ENCODE peak calls at places on chromosomes 13 and 19, in ten cellular contexts. S is GM12865, D is GM23338, V is tibial artery, X is right lobe of liver, C is left ventricle myocardium inferior, H is fibroblast of pulmonary artery, G is A673, M is A549, A is retinal pigment epithelial cell. R is an unnamed sample.

GRCh38 chr19:14433454-14434156 is 499 bp downstream of the PKN1 start:
- DNase-seq in V (no peak), G (no peak), C (no peak), X (no peak), M (no peak), S (no peak), H (no peak), D (peak; percentile 55), A (no peak), R (no peak)

GRCh38 chr13:111915104-111915551 is 151.8 kb upstream of the SOX1 start:
- DNase-seq in D (no peak), A (no peak), S (no peak), V (peak; percentile 52), C (no peak), G (no peak), M (no peak), H (no peak), X (no peak), R (no peak)

GRCh38 chr19:13060964-13061927 is 41.4 kb downstream of the LYL1 start:
- DNase-seq in A (no peak), S (peak; percentile 71), V (peak; percentile 92), M (peak; percentile 68), D (peak; percentile 95), C (peak; percentile 89), H (peak; percentile 78), X (peak; percentile 85), G (peak; percentile 85), R (peak; percentile 64)

GRCh38 chr13:41648314-41648935 is 191.1 kb downstream of the RGCC start:
- DNase-seq in S (no peak), V (no peak), G (no peak), A (peak; percentile 86), D (peak; percentile 33), M (peak; percentile 82), H (peak; percentile 86), X (no peak), C (no peak), R (no peak)

GRCh38 chr13:104571161-104571889 is 1505.1 kb upstream of the SLC10A2 start:
- DNase-seq in X (no peak), M (peak; percentile 42), G (peak; percentile 48), C (no peak), V (peak; percentile 69), A (peak; percentile 95), H (peak; percentile 92), S (peak; percentile 25), D (peak; percentile 79), R (no peak)

GRCh38 chr13:87322386-87322785 is 348.8 kb upstream of the SLITRK5 start:
- DNase-seq in D (no peak), G (no peak), M (no peak), S (no peak), X (no peak), V (no peak), H (no peak), C (no peak), A (no peak), R (no peak)

GRCh38 chr19:14004619-14005380 is 1.3 kb downstream of the RFX1 start:
- DNase-seq in G (no peak), C (peak; percentile 63), M (no peak), D (no peak), A (no peak), V (peak; percentile 92), H (no peak), X (peak; percentile 88), S (peak; percentile 55), R (peak; percentile 90)

GRCh38 chr19:19752760-19753403 is 20.0 kb upstream of the ZNF14 start:
- DNase-seq in A (no peak), C (no peak), H (no peak), G (no peak), V (no peak), X (peak; percentile 44), M (no peak), D (no peak), S (no peak), R (no peak)

GRCh38 chr13:31213681-31214289 is 14.0 kb downstream of the B3GLCT start:
- DNase-seq in H (no peak), M (no peak), V (no peak), D (no peak), A (no peak), X (no peak), G (no peak), S (no peak), C (no peak), R (no peak)

GRCh38 chr13:31207630-31208549 is 8.1 kb downstream of the B3GLCT start:
- DNase-seq in H (peak; percentile 77), C (peak; percentile 63), X (no peak), S (peak; percentile 24), M (no peak), G (peak; percentile 36), V (no peak), D (no peak), A (no peak), R (no peak)

GRCh38 chr13:31208554-31209122 is 8.9 kb downstream of the B3GLCT start:
- DNase-seq in X (no peak), C (no peak), D (no peak), A (no peak), G (no peak), H (no peak), S (no peak), M (no peak), V (no peak), R (no peak)

GRCh38 chr13:31209819-31210209 is 10.0 kb downstream of the B3GLCT start:
- DNase-seq in A (no peak), G (peak; percentile 46), D (no peak), M (no peak), H (no peak), X (no peak), V (no peak), C (no peak), S (no peak), R (no peak)

DNA sequence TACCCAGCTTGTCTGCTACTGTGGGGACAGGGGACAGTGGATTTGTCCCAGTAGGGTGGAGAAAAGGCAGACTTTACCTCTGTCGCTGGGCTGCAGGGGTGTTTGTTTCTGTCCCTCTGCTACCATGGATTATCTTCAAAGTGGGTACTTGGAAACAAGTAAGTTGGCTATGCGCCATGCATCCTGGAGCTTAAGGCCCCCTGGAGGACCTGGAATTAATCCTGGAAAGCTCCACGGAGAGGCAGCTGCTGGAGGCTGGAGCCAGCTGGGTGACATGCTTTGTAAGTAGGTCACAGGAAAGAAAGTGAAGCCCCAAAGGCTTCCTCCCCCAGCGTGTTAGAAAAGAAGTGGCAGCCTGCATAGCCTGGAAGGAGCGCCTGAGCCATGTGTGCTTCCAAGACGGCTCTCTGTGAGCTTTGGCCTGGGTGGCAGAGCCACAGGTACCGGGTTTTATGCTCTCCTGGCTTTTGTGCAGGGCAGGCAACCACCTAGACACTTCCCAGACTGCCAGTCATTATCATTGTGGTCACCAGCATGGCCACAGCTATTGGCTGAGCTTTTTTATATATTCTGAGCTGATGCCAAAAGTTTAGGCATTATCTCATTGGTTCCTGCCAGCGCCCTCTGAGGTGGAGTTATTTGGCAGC is 9.5 kb downstream of the B3GLCT start:
- DNase-seq in X (no peak), G (peak; percentile 92), V (no peak), M (no peak), S (no peak), H (peak; percentile 67), D (peak; percentile 43), A (peak; percentile 82), C (peak; percentile 69), R (no peak)
- TF ChIP-seq CTCF in X (no peak), G (no peak), V (no peak), M (no peak), S (no peak), H (no peak), D (no peak), A (no peak), C (peak; percentile 7), R (no peak)

GRCh38 chr13:90968510-90968909 is 379.0 kb upstream of the MIR17HG start:
- DNase-seq in V (no peak), G (peak; percentile 41), D (peak; percentile 77), C (no peak), A (no peak), M (peak; percentile 44), X (no peak), S (peak; percentile 10), H (peak; percentile 10), R (no peak)
- TF ChIP-seq CTCF in V (no peak), G (peak; percentile 57), D (peak; percentile 72), C (peak; percentile 42), A (peak; percentile 70), M (peak; percentile 65), X (no peak), S (peak; percentile 30), H (peak; percentile 22), R (no peak)

DNA sequence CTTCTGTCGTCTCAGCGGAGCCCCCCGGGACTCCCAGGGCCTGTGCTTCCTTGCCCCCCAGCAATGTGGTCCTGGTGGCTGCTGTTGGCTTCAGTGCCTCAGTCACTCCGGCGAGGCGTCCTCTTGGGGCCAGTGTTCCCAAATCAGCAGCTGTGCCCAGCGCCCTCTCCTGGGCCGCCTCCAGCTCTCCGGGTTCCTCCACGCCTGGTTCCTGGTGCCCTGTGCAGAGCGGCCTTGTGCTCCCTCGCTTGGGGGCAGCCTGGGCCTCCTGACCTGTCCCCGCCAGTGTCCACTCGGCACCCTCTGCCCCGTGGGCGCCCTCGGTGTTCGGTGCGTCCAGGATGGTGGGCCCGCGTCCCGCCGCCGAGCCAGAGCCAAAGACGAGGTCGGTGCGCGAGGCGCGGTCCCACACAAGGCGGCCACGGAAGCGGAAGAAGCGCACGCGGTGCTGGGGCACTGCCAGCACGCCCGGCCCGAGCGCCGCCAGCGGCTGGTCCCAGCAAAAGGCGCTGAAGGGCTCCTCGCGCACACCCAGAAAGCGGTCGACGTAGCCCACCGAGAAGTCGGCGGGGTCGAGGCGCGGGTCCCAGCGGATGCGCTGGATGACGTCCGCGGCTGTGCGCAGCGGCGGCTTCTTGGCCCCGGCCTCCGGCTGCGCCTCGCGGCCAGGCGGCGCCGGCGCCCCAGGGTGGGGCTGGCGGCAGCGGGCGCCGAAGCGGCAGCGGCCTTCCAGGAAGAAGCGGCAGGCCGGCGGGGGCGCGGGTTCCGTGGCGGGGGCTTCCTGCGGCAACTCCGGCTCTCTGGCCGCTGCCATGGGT is 656 bp downstream of the LENG9 start:
- DNase-seq in C (peak; percentile 82), V (peak; percentile 89), A (no peak), H (peak; percentile 70), X (peak; percentile 83), D (peak; percentile 81), S (peak; percentile 82), G (peak; percentile 84), M (peak; percentile 84), R (peak; percentile 68)
- TF ChIP-seq CTCF in C (peak; percentile 33), V (no peak), A (peak; percentile 30), H (peak; percentile 15), X (no peak), D (peak; percentile 46), S (peak; percentile 14), G (peak; percentile 69), M (peak; percentile 39), R (peak; percentile 49)

GRCh38 chr13:77062097-77062496 is 35.1 kb upstream of the FBXL3 start:
- DNase-seq in G (no peak), V (no peak), M (no peak), A (no peak), H (peak; percentile 5), C (no peak), D (no peak), X (no peak), S (no peak), R (no peak)

GRCh38 chr13:77067519-77067918 is 40.6 kb upstream of the FBXL3 start:
- DNase-seq in A (no peak), S (no peak), C (no peak), X (no peak), M (no peak), H (no peak), D (no peak), V (no peak), G (no peak), R (no peak)

GRCh38 chr13:77061362-77061761 is 34.4 kb upstream of the FBXL3 start:
- DNase-seq in V (no peak), A (no peak), H (no peak), G (no peak), M (no peak), C (no peak), S (no peak), D (no peak), X (no peak), R (no peak)

GRCh38 chr13:77065456-77066147 is 38.6 kb upstream of the FBXL3 start:
- DNase-seq in A (no peak), S (no peak), C (no peak), D (no peak), V (no peak), M (no peak), G (no peak), X (no peak), H (no peak), R (no peak)
- TF ChIP-seq CTCF in A (no peak), S (no peak), C (no peak), D (no peak), V (no peak), M (no peak), G (no peak), X (no peak), H (no peak), R (no peak)

R was measured in CD14-positive monocyte.